ENCODE peak calls at places on chromosomes 6 and 20, in eight cellular contexts. N is prostate gland; B is heart right ventricle; G is ureter; J is dorsolateral prefrontal cortex; C is iPS-NIHi11; S is stimulated activated CD8-positive, alpha-beta memory T cell treated with anti-CD3 and anti-CD28 coated beads, Interleukin-15, amount 100 ng/mL, for 24 hours; I is central memory CD8-positive, alpha-beta T cell. V is an unnamed sample.

GRCh38 chr20:23917024-23917725 is 37.6 kb upstream of the CST5 start:
- DNase-seq in C (no peak), B (no peak), G (no peak), J (no peak), N (no peak), S (no peak), I (no peak), V (no peak)

GRCh38 chr6:86276056-86276455 is 633.4 kb upstream of the SYNCRIP start:
- DNase-seq in I (no peak), S (no peak), G (no peak), J (no peak), N (no peak), C (no peak), B (no peak), V (no peak)

GRCh38 chr6:123659960-123660748 is 23.4 kb upstream of the TRDN start:
- DNase-seq in C (no peak), S (no peak), G (no peak), J (no peak), N (no peak), B (no peak), I (no peak), V (no peak)

GRCh38 chr20:46438156-46438750 is 31.8 kb upstream of the ELMO2 start:
- DNase-seq in G (no peak), S (no peak), C (peak), I (no peak), J (peak), B (no peak), N (no peak), V (no peak)

GRCh38 chr6:16690244-16691142 is 70.8 kb downstream of the ATXN1 start:
- DNase-seq in I (no peak), C (no peak), G (no peak), J (no peak), S (no peak), B (no peak), N (no peak), V (no peak)

GRCh38 chr20:17610566-17611289 is 40.9 kb downstream of the DSTN start:
- DNase-seq in B (no peak), N (no peak), S (peak), C (peak), I (no peak), G (peak), J (peak), V (no peak)

GRCh38 chr6:126040826-126041225 is 54.5 kb downstream of the TRMT11 start:
- DNase-seq in B (no peak), G (peak), J (no peak), I (no peak), N (no peak), C (no peak), S (no peak), V (no peak)

GRCh38 chr6:18263561-18264337 is 581 bp downstream of the DEK start:
- DNase-seq in B (peak), G (no peak), C (peak), I (no peak), S (no peak), J (peak), N (peak), V (peak)

GRCh38 chr6:139587469-139587868 is 213.0 kb upstream of the CITED2 start:
- DNase-seq in B (no peak), C (no peak), G (no peak), I (no peak), S (no peak), J (no peak), N (no peak), V (no peak)

GRCh38 chr20:46894971-46895905 is 595 bp downstream of the EYA2 start:
- DNase-seq in G (no peak), J (no peak), I (no peak), B (peak), N (peak), C (peak), S (no peak), V (no peak)

GRCh38 chr6:77466055-77467028 is 3.1 kb upstream of the HTR1B start:
- DNase-seq in C (peak), G (peak), I (no peak), J (peak), B (no peak), N (peak), S (no peak), V (no peak)

GRCh38 chr6:44563397-44563796 is 175.9 kb downstream of the CDC5L start:
- DNase-seq in S (no peak), B (no peak), J (no peak), G (no peak), I (no peak), C (no peak), N (peak), V (no peak)